ENCODE peak calls at places on chromosomes 2 and 18, in eight cellular contexts. F, V, O, A, E, Y, U and H are unnamed samples.

GRCh38 chr2:223477318-223477717 is 124.8 kb downstream of the SCG2 start:
- DNase-seq in U (no peak), Y (no peak), A (no peak), O (no peak), E (no peak), V (no peak), F (no peak), H (no peak)

GRCh38 chr2:241080405-241081189 is 21.5 kb downstream of the MTERF4 start:
- DNase-seq in O (no peak), V (no peak), Y (no peak), E (no peak), F (no peak), U (peak), A (no peak), H (no peak)

GRCh38 chr2:195697681-195698220 is 40.7 kb downstream of the SLC39A10 start:
- DNase-seq in V (no peak), Y (no peak), A (no peak), O (no peak), U (no peak), E (no peak), F (no peak), H (no peak)

GRCh38 chr2:3737128-3737527 is 33.8 kb downstream of the DCDC2C start:
- DNase-seq in F (no peak), O (no peak), V (no peak), A (no peak), E (no peak), U (no peak), Y (no peak), H (no peak)

GRCh38 chr2:73110622-73111299 is 2.0 kb downstream of the RAB11FIP5 start:
- DNase-seq in E (peak), A (peak), O (no peak), V (no peak), U (no peak), F (peak), Y (peak), H (no peak)

GRCh38 chr2:236565879-236566402 is 3.7 kb upstream of the ACKR3 start:
- DNase-seq in V (no peak), Y (no peak), E (no peak), U (no peak), O (no peak), F (no peak), A (no peak), H (no peak)

GRCh38 chr2:163132850-163133249 is 294.3 kb upstream of the KCNH7 start:
- DNase-seq in U (no peak), Y (no peak), O (no peak), F (peak), A (no peak), E (no peak), V (no peak), H (no peak)

GRCh38 chr2:47070155-47070919 is 84.8 kb downstream of the STPG4 start:
- DNase-seq in F (no peak), Y (no peak), E (peak), O (no peak), V (no peak), U (peak), A (no peak), H (no peak)

GRCh38 chr2:57049273-57049672 is 865.5 kb downstream of the CCDC85A start:
- DNase-seq in F (no peak), O (no peak), A (no peak), Y (no peak), V (no peak), E (no peak), U (no peak), H (no peak)

GRCh38 chr2:171598713-171599319 is 76.5 kb downstream of the CYBRD1 start:
- DNase-seq in U (no peak), Y (no peak), V (peak), A (no peak), F (peak), O (no peak), E (peak), H (peak)

GRCh38 chr2:132581917-132582316 is 88.1 kb downstream of the LYPD1 start:
- DNase-seq in A (no peak), V (no peak), U (no peak), F (no peak), Y (no peak), E (peak), O (no peak), H (no peak)

GRCh38 chr2:218229239-218229638 is 12.2 kb downstream of the ARPC2 start:
- DNase-seq in O (no peak), V (no peak), A (no peak), E (no peak), U (no peak), Y (no peak), F (peak), H (no peak)

GRCh38 chr2:166084301-166084700 is 43.5 kb downstream of the SCN1A start:
- DNase-seq in A (no peak), F (no peak), E (no peak), V (no peak), Y (no peak), O (no peak), U (no peak), H (no peak)

GRCh38 chr18:77061946-77062517 is 70.6 kb downstream of the MBP start:
- DNase-seq in V (no peak), Y (peak), O (no peak), U (no peak), F (no peak), E (no peak), A (no peak), H (peak)

GRCh38 chr2:106038598-106039375 is 155.3 kb downstream of the UXS1 start:
- DNase-seq in A (no peak), E (no peak), F (no peak), V (no peak), O (no peak), Y (no peak), U (no peak), H (no peak)

GRCh38 chr2:219446101-219446504 is 11.5 kb downstream of the SPEG start:
- DNase-seq in Y (no peak), U (peak), E (no peak), O (no peak), F (peak), V (no peak), A (peak), H (peak)

GRCh38 chr2:135586148-135586547 is 54.9 kb downstream of the R3HDM1 start:
- DNase-seq in O (no peak), F (no peak), A (no peak), V (no peak), E (no peak), U (no peak), Y (no peak), H (no peak)

GRCh38 chr18:59109375-59109774 is 30.3 kb upstream of the SEC11C start:
- DNase-seq in U (no peak), E (no peak), F (no peak), A (no peak), V (no peak), Y (no peak), O (no peak), H (no peak)

GRCh38 chr18:57267368-57267767 is 85.0 kb upstream of the ST8SIA3 start:
- DNase-seq in O (no peak), U (no peak), E (no peak), V (no peak), F (no peak), Y (no peak), A (no peak), H (no peak)

GRCh38 chr2:212723226-212723625 is 184.6 kb upstream of the ERBB4 start:
- DNase-seq in O (no peak), F (peak), E (no peak), Y (no peak), V (no peak), A (no peak), U (no peak), H (no peak)

GRCh38 chr18:59971871-59972270 is 72.1 kb downstream of the PMAIP1 start:
- DNase-seq in U (no peak), E (no peak), F (no peak), A (no peak), Y (no peak), O (no peak), V (no peak), H (no peak)

GRCh38 chr2:26555246-26556133 is 77.6 kb upstream of the OTOF start:
- DNase-seq in E (no peak), U (peak), Y (peak), A (peak), F (no peak), V (no peak), O (no peak), H (no peak)

GRCh38 chr18:48674198-48674721 is 135.4 kb downstream of the CTIF start:
- DNase-seq in O (peak), E (peak), V (no peak), A (peak), Y (no peak), F (no peak), U (no peak), H (no peak)

GRCh38 chr2:25314514-25315315 is 27.0 kb downstream of the DNMT3A start:
- DNase-seq in F (peak), V (no peak), Y (peak), A (peak), O (peak), E (peak), U (peak), H (no peak)

GRCh38 chr2:190627881-190628412 is 20.9 kb upstream of the NAB1 start:
- DNase-seq in Y (peak), F (no peak), E (peak), U (peak), O (peak), A (peak), V (no peak), H (no peak)

GRCh38 chr2:109676346-109676897 is 62.3 kb downstream of the SOWAHC start:
- DNase-seq in Y (no peak), U (no peak), F (no peak), A (no peak), O (no peak), E (no peak), V (no peak), H (no peak)

GRCh38 chr2:161796192-161796591 is 172.0 kb downstream of the SLC4A10 start:
- DNase-seq in U (peak), A (no peak), Y (no peak), E (no peak), V (no peak), F (peak), O (no peak), H (peak)

GRCh38 chr2:84879595-84880394 is 1.1 kb downstream of the TRABD2A start:
- DNase-seq in O (no peak), Y (peak), V (no peak), U (no peak), A (no peak), E (peak), F (no peak), H (no peak)

GRCh38 chr2:15023231-15023630 is 390.7 kb downstream of the LRATD1 start:
- DNase-seq in V (no peak), E (no peak), Y (no peak), U (no peak), O (no peak), A (no peak), F (peak), H (no peak)

GRCh38 chr2:231670892-231671616 is 37.3 kb upstream of the PTMA start:
- DNase-seq in U (no peak), O (no peak), Y (no peak), A (no peak), F (no peak), E (peak), V (no peak), H (no peak)

GRCh38 chr18:4412286-4412685 is 42.8 kb downstream of the DLGAP1 start:
- DNase-seq in O (no peak), V (no peak), A (no peak), F (no peak), E (no peak), Y (no peak), U (no peak), H (no peak)

GRCh38 chr2:205495819-205496218 is 186.5 kb upstream of the NRP2 start:
- DNase-seq in F (no peak), Y (no peak), U (no peak), O (no peak), E (no peak), V (no peak), A (no peak), H (no peak)

GRCh38 chr2:68918497-68918896 is 34.2 kb downstream of the GKN2 start:
- DNase-seq in U (no peak), V (no peak), E (no peak), Y (no peak), F (no peak), A (no peak), O (no peak), H (no peak)

GRCh38 chr18:12239426-12239825 is 14.7 kb upstream of the CIDEA start:
- DNase-seq in Y (no peak), F (no peak), V (no peak), U (no peak), A (no peak), E (no peak), O (no peak), H (no peak)

GRCh38 chr18:9516437-9517064 is 41.2 kb downstream of the RALBP1 start:
- DNase-seq in E (no peak), Y (no peak), O (no peak), A (no peak), V (no peak), U (no peak), F (peak), H (no peak)

GRCh38 chr18:51064256-51064655 is 34.2 kb downstream of the SMAD4 start:
- DNase-seq in V (no peak), A (no peak), Y (no peak), E (no peak), O (no peak), F (no peak), U (no peak), H (no peak)

GRCh38 chr18:33666915-33667314 is 88.9 kb downstream of the ASXL3 start:
- DNase-seq in A (no peak), Y (no peak), O (no peak), V (no peak), E (no peak), U (no peak), F (no peak), H (no peak)

GRCh38 chr2:10762651-10763460 is 41.4 kb downstream of the ATP6V1C2 start:
- DNase-seq in F (peak), Y (peak), O (no peak), A (no peak), E (no peak), U (no peak), V (no peak), H (no peak)

GRCh38 chr2:11140492-11140891 is 14.8 kb upstream of the SLC66A3 start:
- DNase-seq in F (no peak), U (no peak), V (no peak), O (no peak), A (no peak), E (no peak), Y (no peak), H (no peak)

GRCh38 chr2:54556659-54557121 is 100.6 kb downstream of the SPTBN1 start:
- DNase-seq in E (no peak), A (no peak), V (no peak), Y (no peak), U (no peak), O (no peak), F (peak), H (no peak)
- H3K27ac ChIP-seq in E (peak), A (no peak), V (peak), Y (no peak), U (no peak), O (no peak), F (peak), H (no peak)

DNA sequence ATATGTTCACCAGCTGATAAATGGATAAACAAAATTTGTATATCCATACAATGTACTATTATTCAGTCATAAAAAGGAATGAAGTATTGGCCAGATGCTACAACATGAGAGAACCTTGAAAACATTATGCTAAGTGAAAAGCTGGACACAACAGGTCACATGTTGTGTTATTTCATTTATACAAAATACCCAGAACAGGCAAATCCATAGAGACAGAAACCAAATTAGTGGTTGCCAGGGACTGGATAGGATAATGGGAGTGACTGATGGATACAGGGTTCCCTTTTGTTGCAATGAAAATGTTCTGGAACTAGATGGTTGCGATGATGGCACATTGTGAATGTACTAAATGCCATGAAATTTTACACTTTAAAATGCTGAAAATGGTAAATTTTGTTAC is 10.2 kb upstream of the PCARE start:
- DNase-seq in Y (no peak), E (no peak), V (no peak), F (no peak), O (no peak), U (no peak), A (no peak), H (no peak)
- H3K27ac ChIP-seq in Y (no peak), E (no peak), V (no peak), F (no peak), O (peak), U (no peak), A (no peak), H (peak)

GRCh38 chr2:242088471-242089212 is 219.1 kb downstream of the RTP5 start:
- DNase-seq in V (no peak), U (peak), Y (peak), F (peak), O (peak), E (peak), A (peak), H (peak)
- H3K27ac ChIP-seq in V (no peak), U (peak), Y (no peak), F (peak), O (peak), E (no peak), A (peak), H (peak)

GRCh38 chr2:143934913-143935310 is 585.0 kb downstream of the ZEB2 start:
- DNase-seq in F (peak), U (no peak), V (no peak), E (no peak), O (no peak), Y (no peak), A (no peak), H (no peak)

GRCh38 chr2:143934170-143934912 is 585.6 kb downstream of the ZEB2 start:
- DNase-seq in O (no peak), A (no peak), E (no peak), Y (no peak), U (no peak), V (no peak), F (no peak), H (no peak)

GRCh38 chr2:143939976-143940375 is 579.9 kb downstream of the ZEB2 start:
- DNase-seq in F (peak), V (no peak), E (no peak), U (no peak), A (no peak), Y (no peak), O (no peak), H (no peak)

GRCh38 chr2:143937563-143938346 is 582.2 kb downstream of the ZEB2 start:
- DNase-seq in Y (no peak), V (no peak), A (no peak), E (no peak), U (no peak), F (peak), O (no peak), H (no peak)

GRCh38 chr2:143936758-143937562 is 583.0 kb downstream of the ZEB2 start:
- DNase-seq in E (no peak), F (peak), V (no peak), Y (peak), U (peak), O (peak), A (peak), H (no peak)
- H3K27ac ChIP-seq in E (peak), F (peak), V (no peak), Y (no peak), U (peak), O (peak), A (peak), H (peak)